ENCODE peak calls at places on chromosomes 3 and 15, in seven cellular contexts. I is GM12892, B is Peyer's patch, X is body of pancreas, H is lower leg skin, C is upper lobe of left lung, P is A549. Q is an unnamed sample.

GRCh38 chr3:171809513-171810277 is 588 bp downstream of the PLD1 start:
- DNase-seq in I (peak), H (peak), B (peak), C (no peak), X (peak), P (peak), Q (peak)

GRCh38 chr15:79595995-79596622 is 164.0 kb downstream of the MINAR1 start:
- DNase-seq in H (no peak), X (peak), C (no peak), I (peak), B (peak), P (peak), Q (peak)

GRCh38 chr15:45588199-45588910 is 1.2 kb downstream of the BLOC1S6 start:
- DNase-seq in C (no peak), H (no peak), B (no peak), I (no peak), P (no peak), X (no peak), Q (no peak)

GRCh38 chr3:127819086-127819485 is 3.2 kb downstream of the MGLL start:
- DNase-seq in B (no peak), C (no peak), P (no peak), X (no peak), H (peak), I (no peak), Q (no peak)

GRCh38 chr15:75073197-75073596 is 49.8 kb downstream of the PPCDC start:
- DNase-seq in H (peak), X (no peak), B (peak), I (no peak), C (no peak), P (no peak), Q (no peak)

GRCh38 chr3:69248394-69248793 is 126.0 kb upstream of the LMOD3 start:
- DNase-seq in B (no peak), H (no peak), X (no peak), P (no peak), C (no peak), I (no peak), Q (no peak)

GRCh38 chr15:58179741-58180381 is 41.7 kb downstream of the AQP9 start:
- DNase-seq in P (no peak), X (no peak), B (no peak), C (no peak), H (no peak), I (no peak), Q (no peak)

GRCh38 chr3:159839561-159840379 is 148.9 kb upstream of the IL12A start:
- DNase-seq in C (peak), I (no peak), X (no peak), B (no peak), P (no peak), H (no peak), Q (peak)

GRCh38 chr3:105274536-105274935 is 92.2 kb upstream of the ALCAM start:
- DNase-seq in X (no peak), P (no peak), B (no peak), H (no peak), I (no peak), C (no peak), Q (no peak)

GRCh38 chr3:132804498-132804897 is 82.3 kb upstream of the NPHP3 start:
- DNase-seq in C (no peak), X (no peak), I (no peak), P (no peak), B (no peak), H (no peak), Q (no peak)

GRCh38 chr15:83837946-83838571 is 184.1 kb downstream of the ADAMTSL3 start:
- DNase-seq in C (no peak), B (no peak), P (peak), I (no peak), H (no peak), X (peak), Q (no peak)

DNA sequence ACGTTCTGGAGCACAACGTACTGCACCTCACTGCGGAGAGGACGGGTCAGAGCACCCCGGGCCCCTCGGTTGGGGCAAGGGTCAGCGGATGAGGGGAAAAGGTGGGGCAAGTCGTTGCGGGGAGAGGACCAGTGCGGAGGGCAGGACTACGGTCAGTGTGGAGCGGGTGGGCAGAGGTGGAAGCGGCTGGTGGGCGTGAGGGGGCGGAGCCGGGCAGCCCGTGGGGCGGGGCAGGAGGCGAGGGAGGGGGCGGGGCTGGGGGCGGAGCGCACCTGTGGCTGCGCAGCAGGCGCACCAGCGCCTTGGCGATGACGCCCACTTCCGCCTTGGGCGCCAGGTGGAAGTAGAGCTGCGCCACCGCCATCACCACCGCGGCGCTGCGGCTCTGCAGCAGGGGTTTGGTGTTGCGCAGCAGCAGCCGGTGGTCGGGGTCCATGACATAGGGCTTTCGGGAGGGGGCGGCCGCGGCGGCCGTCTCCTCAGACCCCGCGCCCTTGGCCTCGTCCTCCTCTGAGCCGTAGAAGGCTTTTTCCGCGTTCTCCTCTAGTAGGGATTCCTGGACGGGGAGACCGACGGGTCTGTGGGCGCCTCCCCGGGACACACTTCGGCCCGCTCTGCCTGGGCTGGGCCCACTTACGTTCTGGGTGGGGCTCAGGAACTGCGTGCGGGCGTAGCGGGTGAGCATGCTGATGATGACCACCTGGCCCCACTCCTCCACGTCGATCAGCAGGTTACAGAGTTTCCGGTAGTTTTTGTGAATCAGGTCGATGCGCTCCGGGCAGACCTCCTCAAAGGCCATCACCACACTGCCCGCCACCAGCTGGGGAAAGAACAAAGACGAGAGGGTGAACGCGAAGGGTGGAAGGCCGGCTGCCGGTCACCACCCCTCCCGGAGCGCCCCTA is 29.2 kb downstream of the AP3B2 start:
- DNase-seq in H (no peak), C (peak), B (peak), P (peak), X (peak), I (peak), Q (peak)
- TF ChIP-seq POLR2A in H (no peak), C (peak), B (no peak), P (peak), X (peak), I (no peak), Q (no peak)

DNA sequence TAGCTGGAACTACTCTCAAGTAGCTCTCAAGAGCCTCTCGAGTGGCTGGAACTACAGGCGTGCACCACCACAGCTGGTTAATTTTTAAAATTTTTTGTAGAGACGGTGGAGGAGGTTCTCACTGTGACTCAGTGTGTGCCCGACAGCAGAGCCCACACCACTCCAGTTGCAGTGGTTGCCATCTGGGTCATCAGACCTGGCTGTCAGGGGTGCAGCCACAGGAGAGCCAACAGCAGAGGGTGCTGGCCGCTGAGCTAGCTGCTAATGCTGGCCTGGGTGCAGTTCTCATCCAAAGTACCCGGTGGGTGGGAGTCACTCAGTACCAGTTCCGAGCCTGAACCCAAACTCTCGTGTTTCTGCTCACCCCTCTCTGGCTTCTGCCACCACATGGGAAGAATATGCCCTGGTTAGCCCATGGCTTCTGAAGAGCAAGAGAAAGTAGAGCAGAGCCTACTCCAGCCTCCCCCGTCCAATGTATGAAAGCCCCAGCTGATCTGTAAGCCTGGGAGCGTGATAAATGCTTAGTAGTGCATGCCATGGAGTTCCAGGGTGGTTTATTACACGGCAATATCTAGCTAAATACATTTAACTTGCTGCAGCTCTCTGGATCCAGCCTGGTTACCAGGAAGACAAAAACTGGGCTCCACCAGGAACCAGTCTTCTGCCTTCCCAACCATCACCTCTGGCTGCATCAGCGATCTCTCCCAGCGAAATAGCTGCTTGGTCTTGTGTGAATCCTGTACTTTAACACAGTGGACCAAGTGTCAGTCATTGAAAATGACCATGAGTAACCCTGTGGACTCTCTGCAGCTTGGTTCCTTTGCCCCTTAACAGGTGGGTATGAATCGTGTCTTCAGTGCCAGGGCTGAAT is 17.1 kb downstream of the UMPS start:
- DNase-seq in X (no peak), B (no peak), I (no peak), C (no peak), P (no peak), H (no peak), Q (no peak)
- TF ChIP-seq POLR2A in X (no peak), B (no peak), I (no peak), C (no peak), P (no peak), H (no peak), Q (peak)

DNA sequence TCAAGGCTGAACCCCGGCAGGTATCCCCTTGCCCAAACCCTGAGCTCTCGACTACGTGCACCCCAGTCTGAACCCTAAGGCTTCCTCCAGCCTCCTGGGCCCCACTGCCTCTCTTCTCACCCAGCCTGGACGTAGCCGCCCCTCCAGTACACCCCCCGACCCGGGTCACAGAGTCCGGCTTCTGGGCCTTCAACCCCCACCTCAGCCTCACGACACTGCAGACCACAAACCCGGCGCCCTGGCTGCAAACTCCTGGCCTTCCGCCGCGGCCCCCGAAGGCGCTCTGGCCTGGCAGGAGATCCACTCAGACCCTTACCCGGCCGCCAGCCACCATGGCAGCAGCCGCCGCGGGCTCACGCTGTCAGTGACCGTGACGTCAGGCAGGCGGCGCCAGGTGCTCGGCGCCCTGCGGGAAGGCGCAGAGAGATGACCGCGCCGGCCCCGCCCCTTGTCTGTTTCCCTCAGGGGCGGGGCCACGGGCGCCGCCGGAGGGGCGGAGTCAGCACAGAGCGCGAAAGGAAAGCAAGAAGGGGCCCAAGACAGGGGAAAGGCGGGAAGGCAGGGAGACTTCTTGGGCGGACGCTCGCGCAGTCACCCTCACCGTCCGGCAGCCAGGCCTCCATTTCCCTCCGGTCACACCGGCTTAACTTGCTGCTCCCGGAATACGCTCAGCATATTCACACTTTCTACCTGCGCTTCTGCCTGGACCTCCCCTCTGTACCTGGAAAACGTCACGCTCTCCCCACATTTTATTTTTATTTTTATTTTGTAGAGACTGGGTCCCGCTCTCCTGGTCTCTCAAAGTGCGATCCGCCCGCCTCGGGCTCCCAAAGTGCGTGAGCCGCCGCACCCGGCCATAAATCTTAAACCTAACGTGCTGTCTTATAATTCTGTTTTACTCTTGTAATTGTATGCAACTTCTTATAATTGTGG is at the start of gene RMDN3:
- DNase-seq in C (peak), B (peak), X (peak), P (peak), I (peak), H (peak), Q (peak)
- TF ChIP-seq POLR2A in C (peak), B (peak), X (peak), P (peak), I (peak), H (no peak), Q (peak)

DNA sequence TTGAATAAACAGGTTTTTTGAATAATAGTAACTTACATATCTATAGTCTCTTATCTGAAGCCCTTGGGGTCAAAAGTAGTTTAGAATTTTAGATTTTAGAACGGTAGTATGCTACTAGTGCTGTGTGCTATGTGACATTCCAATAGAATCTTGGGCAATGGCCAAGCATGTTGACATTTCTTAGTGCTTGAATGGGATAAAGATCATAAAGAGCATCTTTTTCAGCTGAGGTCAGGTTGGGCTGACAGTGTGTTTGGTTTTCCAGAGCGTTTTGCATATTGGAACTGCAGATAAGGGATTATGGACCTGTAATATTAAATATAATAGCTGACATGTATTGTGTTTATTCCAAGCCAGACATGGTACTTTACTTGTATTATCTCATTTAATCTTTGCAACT is 32.1 kb downstream of the CNTN4 start:
- DNase-seq in P (no peak), X (no peak), B (no peak), H (no peak), C (no peak), I (no peak), Q (no peak)
- TF ChIP-seq POLR2A in P (no peak), X (no peak), B (no peak), H (no peak), C (no peak), I (no peak), Q (no peak)

DNA sequence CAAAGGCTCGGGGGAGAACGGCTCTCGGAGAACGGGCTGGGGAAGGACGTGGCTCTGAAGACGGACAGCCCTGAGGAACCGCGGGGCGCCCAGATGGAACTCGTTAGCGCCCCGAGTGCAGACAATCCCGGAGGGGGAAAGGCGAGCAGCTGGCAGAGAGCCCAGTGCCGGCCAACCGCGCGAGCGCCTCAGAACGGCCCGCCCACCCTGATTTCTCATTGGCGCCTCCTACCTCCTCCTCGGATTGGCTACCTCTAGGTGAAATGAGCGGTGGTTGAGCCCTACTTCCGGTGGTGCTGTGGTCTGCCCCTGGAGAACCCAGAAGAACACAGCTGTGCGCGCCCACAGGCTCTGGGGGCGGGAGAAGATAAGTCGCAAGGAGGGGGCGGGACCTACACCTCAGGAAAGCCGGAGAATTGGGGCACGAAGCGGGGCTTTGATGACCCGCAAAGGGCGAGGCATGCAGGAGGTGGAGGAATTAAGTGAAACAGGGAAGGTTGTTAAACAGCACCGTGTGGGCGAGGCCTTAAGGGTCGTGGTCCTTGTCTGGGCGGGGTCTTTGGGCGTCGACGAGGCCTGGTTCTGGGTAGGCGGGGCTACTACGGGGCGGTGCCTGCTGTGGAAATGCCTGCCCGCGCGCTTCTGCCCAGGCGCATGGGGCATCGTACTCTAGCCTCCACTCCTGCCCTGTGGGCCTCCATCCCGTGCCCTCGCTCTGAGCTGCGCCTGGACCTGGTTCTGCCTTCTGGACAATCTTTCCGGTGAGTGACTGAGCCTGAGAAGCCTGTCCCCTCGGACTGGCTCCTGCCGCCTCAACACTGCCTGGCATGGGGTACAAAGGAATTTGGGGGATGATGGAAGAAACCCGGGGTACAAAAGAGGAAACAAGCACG is at the start of gene OGG1:
- DNase-seq in X (peak), B (peak), H (peak), I (peak), C (peak), P (peak), Q (peak)
- TF ChIP-seq POLR2A in X (peak), B (peak), H (no peak), I (peak), C (no peak), P (peak), Q (no peak)